ENCODE peak calls at places on chromosomes 7 and 10, in seven cellular contexts. One of them, this sample, is unnamed.

GRCh38 chr10:101080933-101081546 is 19.3 kb downstream of the KAZALD1 start:
- DNase-seq in brain microvascular endothelial cell: no peak
- DNase-seq in EH: peak; percentile 52
- DNase-seq in WERI-Rb-1: no peak
- DNase-seq in non-pigmented ciliary epithelial cell: no peak
- DNase-seq in amniotic stem cell: no peak
- DNase-seq in left ventricle myocardium inferior: no peak
- DNase-seq in this sample: no peak

GRCh38 chr7:85924062-85924461 is 719.6 kb upstream of the GRM3 start:
- DNase-seq in brain microvascular endothelial cell: no peak
- DNase-seq in EH: no peak
- DNase-seq in WERI-Rb-1: no peak
- DNase-seq in non-pigmented ciliary epithelial cell: no peak
- DNase-seq in amniotic stem cell: no peak
- DNase-seq in left ventricle myocardium inferior: no peak
- DNase-seq in this sample: no peak

GRCh38 chr7:1691601-1692499 is 21.8 kb downstream of the ELFN1 start:
- DNase-seq in brain microvascular endothelial cell: no peak
- DNase-seq in EH: peak; percentile 22
- DNase-seq in WERI-Rb-1: peak; percentile 3
- DNase-seq in non-pigmented ciliary epithelial cell: no peak
- DNase-seq in amniotic stem cell: no peak
- DNase-seq in left ventricle myocardium inferior: peak; percentile 61
- DNase-seq in this sample: no peak

GRCh38 chr10:10811562-10811961 is 206.1 kb upstream of the CELF2 start:
- DNase-seq in brain microvascular endothelial cell: no peak
- DNase-seq in EH: no peak
- DNase-seq in WERI-Rb-1: no peak
- DNase-seq in non-pigmented ciliary epithelial cell: no peak
- DNase-seq in amniotic stem cell: no peak
- DNase-seq in left ventricle myocardium inferior: no peak
- DNase-seq in this sample: no peak

GRCh38 chr7:31061185-31061584 is 9.1 kb downstream of the ADCYAP1R1 start:
- DNase-seq in brain microvascular endothelial cell: no peak
- DNase-seq in EH: no peak
- DNase-seq in WERI-Rb-1: no peak
- DNase-seq in non-pigmented ciliary epithelial cell: no peak
- DNase-seq in amniotic stem cell: no peak
- DNase-seq in left ventricle myocardium inferior: no peak
- DNase-seq in this sample: no peak

GRCh38 chr7:32155712-32156111 is 85.5 kb upstream of the PDE1C start:
- DNase-seq in brain microvascular endothelial cell: no peak
- DNase-seq in EH: peak; percentile 41
- DNase-seq in WERI-Rb-1: no peak
- DNase-seq in non-pigmented ciliary epithelial cell: no peak
- DNase-seq in amniotic stem cell: no peak
- DNase-seq in left ventricle myocardium inferior: no peak
- DNase-seq in this sample: no peak

GRCh38 chr10:8840356-8840755 is 785.9 kb downstream of the GATA3 start:
- DNase-seq in brain microvascular endothelial cell: no peak
- DNase-seq in EH: no peak
- DNase-seq in WERI-Rb-1: no peak
- DNase-seq in non-pigmented ciliary epithelial cell: no peak
- DNase-seq in amniotic stem cell: no peak
- DNase-seq in left ventricle myocardium inferior: no peak
- DNase-seq in this sample: no peak

GRCh38 chr10:35025916-35026315 is 64.2 kb downstream of the CUL2 start:
- DNase-seq in brain microvascular endothelial cell: no peak
- DNase-seq in EH: peak; percentile 51
- DNase-seq in WERI-Rb-1: no peak
- DNase-seq in non-pigmented ciliary epithelial cell: no peak
- DNase-seq in amniotic stem cell: peak; percentile 2
- DNase-seq in left ventricle myocardium inferior: no peak
- DNase-seq in this sample: no peak

GRCh38 chr10:3651969-3652653 is 132.9 kb downstream of the KLF6 start:
- DNase-seq in brain microvascular endothelial cell: no peak
- DNase-seq in EH: no peak
- DNase-seq in WERI-Rb-1: no peak
- DNase-seq in non-pigmented ciliary epithelial cell: no peak
- DNase-seq in amniotic stem cell: no peak
- DNase-seq in left ventricle myocardium inferior: no peak
- DNase-seq in this sample: no peak

GRCh38 chr7:5450549-5451327 is 27.1 kb upstream of the TNRC18 start:
- DNase-seq in brain microvascular endothelial cell: peak; percentile 29
- DNase-seq in EH: peak; percentile 64
- DNase-seq in WERI-Rb-1: peak; percentile 66
- DNase-seq in non-pigmented ciliary epithelial cell: no peak
- DNase-seq in amniotic stem cell: peak; percentile 29
- DNase-seq in left ventricle myocardium inferior: peak; percentile 51
- DNase-seq in this sample: no peak

GRCh38 chr7:137443616-137444015 is 100.1 kb upstream of the PTN start:
- DNase-seq in brain microvascular endothelial cell: peak; percentile 63
- DNase-seq in EH: peak; percentile 76
- DNase-seq in WERI-Rb-1: no peak
- DNase-seq in non-pigmented ciliary epithelial cell: peak; percentile 67
- DNase-seq in amniotic stem cell: peak; percentile 48
- DNase-seq in left ventricle myocardium inferior: no peak
- DNase-seq in this sample: no peak

GRCh38 chr10:60816624-60817023 is 38.3 kb downstream of the CDK1 start:
- DNase-seq in brain microvascular endothelial cell: peak; percentile 73
- DNase-seq in EH: peak; percentile 89
- DNase-seq in WERI-Rb-1: peak; percentile 44
- DNase-seq in non-pigmented ciliary epithelial cell: peak; percentile 66
- DNase-seq in amniotic stem cell: peak; percentile 86
- DNase-seq in left ventricle myocardium inferior: no peak
- DNase-seq in this sample: peak; percentile 67

GRCh38 chr7:30351724-30352123 is 67.3 kb downstream of the ZNRF2 start:
- DNase-seq in brain microvascular endothelial cell: no peak
- DNase-seq in EH: no peak
- DNase-seq in WERI-Rb-1: no peak
- DNase-seq in non-pigmented ciliary epithelial cell: no peak
- DNase-seq in amniotic stem cell: no peak
- DNase-seq in left ventricle myocardium inferior: no peak
- DNase-seq in this sample: no peak

GRCh38 chr7:94375167-94375566 is 19.5 kb upstream of the COL1A2 start:
- DNase-seq in brain microvascular endothelial cell: peak; percentile 94
- DNase-seq in EH: peak; percentile 97
- DNase-seq in WERI-Rb-1: peak; percentile 89
- DNase-seq in non-pigmented ciliary epithelial cell: peak; percentile 91
- DNase-seq in amniotic stem cell: peak; percentile 79
- DNase-seq in left ventricle myocardium inferior: peak; percentile 39
- DNase-seq in this sample: no peak